ENCODE peak calls at places on chromosome 18, in ten cellular contexts. One of them, this sample, is unnamed.

GRCh38 chr18:11516988-11517630 is 92.3 kb upstream of the SLC35G4 start:
- DNase-seq in uterus: no peak
- DNase-seq in GM20000: no peak
- DNase-seq in cardiac fibroblast: no peak
- DNase-seq in Peyer's patch: no peak
- DNase-seq in bronchial epithelial cell: no peak
- DNase-seq in BE2C: peak
- DNase-seq in SK-N-SH: no peak
- DNase-seq in GM23338: no peak
- DNase-seq in A673: no peak
- DNase-seq in this sample: no peak

GRCh38 chr18:63177822-63178525 is 141.6 kb downstream of the BCL2 start:
- DNase-seq in cardiac fibroblast: no peak
- DNase-seq in BE2C: peak
- DNase-seq in bronchial epithelial cell: no peak
- DNase-seq in uterus: peak
- DNase-seq in A673: peak
- DNase-seq in Peyer's patch: peak
- DNase-seq in GM23338: no peak
- DNase-seq in GM20000: no peak
- DNase-seq in SK-N-SH: no peak
- DNase-seq in this sample: no peak

GRCh38 chr18:43805646-43806194 is 528.4 kb upstream of the SYT4 start:
- DNase-seq in cardiac fibroblast: peak
- DNase-seq in bronchial epithelial cell: no peak
- DNase-seq in A673: peak
- DNase-seq in GM20000: no peak
- DNase-seq in GM23338: no peak
- DNase-seq in BE2C: no peak
- DNase-seq in Peyer's patch: no peak
- DNase-seq in uterus: no peak
- DNase-seq in SK-N-SH: no peak
- DNase-seq in this sample: peak

GRCh38 chr18:10456718-10457499 is 2.5 kb downstream of the APCDD1 start:
- DNase-seq in bronchial epithelial cell: no peak
- DNase-seq in uterus: no peak
- DNase-seq in BE2C: no peak
- DNase-seq in GM23338: no peak
- DNase-seq in Peyer's patch: no peak
- DNase-seq in A673: peak
- DNase-seq in SK-N-SH: no peak
- DNase-seq in cardiac fibroblast: no peak
- DNase-seq in GM20000: no peak
- DNase-seq in this sample: no peak

GRCh38 chr18:74694436-74694835 is 96.8 kb downstream of the ZNF407 start:
- DNase-seq in Peyer's patch: no peak
- DNase-seq in bronchial epithelial cell: no peak
- DNase-seq in uterus: no peak
- DNase-seq in GM23338: no peak
- DNase-seq in BE2C: no peak
- DNase-seq in GM20000: no peak
- DNase-seq in cardiac fibroblast: peak
- DNase-seq in A673: no peak
- DNase-seq in SK-N-SH: no peak
- DNase-seq in this sample: no peak

GRCh38 chr18:79257480-79257879 is 138.2 kb upstream of the NFATC1 start:
- DNase-seq in bronchial epithelial cell: no peak
- DNase-seq in Peyer's patch: no peak
- DNase-seq in SK-N-SH: no peak
- DNase-seq in GM20000: no peak
- DNase-seq in BE2C: no peak
- DNase-seq in GM23338: no peak
- DNase-seq in uterus: no peak
- DNase-seq in cardiac fibroblast: no peak
- DNase-seq in A673: no peak
- DNase-seq in this sample: no peak

GRCh38 chr18:6103758-6104157 is 208.4 kb upstream of the TMEM200C start:
- DNase-seq in Peyer's patch: no peak
- DNase-seq in GM20000: no peak
- DNase-seq in SK-N-SH: no peak
- DNase-seq in cardiac fibroblast: no peak
- DNase-seq in bronchial epithelial cell: no peak
- DNase-seq in GM23338: peak
- DNase-seq in A673: no peak
- DNase-seq in BE2C: no peak
- DNase-seq in uterus: no peak
- DNase-seq in this sample: no peak

GRCh38 chr18:78729099-78729467 is 250.5 kb upstream of the SALL3 start:
- DNase-seq in uterus: peak
- DNase-seq in SK-N-SH: no peak
- DNase-seq in Peyer's patch: no peak
- DNase-seq in A673: no peak
- DNase-seq in bronchial epithelial cell: no peak
- DNase-seq in BE2C: no peak
- DNase-seq in GM20000: no peak
- DNase-seq in GM23338: no peak
- DNase-seq in cardiac fibroblast: no peak
- DNase-seq in this sample: no peak

GRCh38 chr18:79395761-79396404 is at the start of gene NFATC1:
- DNase-seq in BE2C: no peak
- DNase-seq in GM23338: peak
- DNase-seq in SK-N-SH: no peak
- DNase-seq in GM20000: peak
- DNase-seq in Peyer's patch: peak
- DNase-seq in A673: peak
- DNase-seq in cardiac fibroblast: peak
- DNase-seq in uterus: peak
- DNase-seq in bronchial epithelial cell: peak
- DNase-seq in this sample: peak

GRCh38 chr18:32478818-32479217 is 8.1 kb upstream of the GAREM1 start:
- DNase-seq in BE2C: no peak
- DNase-seq in SK-N-SH: no peak
- DNase-seq in uterus: no peak
- DNase-seq in bronchial epithelial cell: no peak
- DNase-seq in GM23338: no peak
- DNase-seq in GM20000: no peak
- DNase-seq in cardiac fibroblast: no peak
- DNase-seq in Peyer's patch: no peak
- DNase-seq in A673: peak
- DNase-seq in this sample: no peak

GRCh38 chr18:46916551-46917107 is 678 bp downstream of the PIAS2 start:
- DNase-seq in GM20000: peak
- DNase-seq in SK-N-SH: peak
- DNase-seq in Peyer's patch: no peak
- DNase-seq in A673: peak
- DNase-seq in uterus: peak
- DNase-seq in GM23338: no peak
- DNase-seq in BE2C: no peak
- DNase-seq in cardiac fibroblast: peak
- DNase-seq in bronchial epithelial cell: peak
- DNase-seq in this sample: peak

GRCh38 chr18:30915336-30915988 is 127.1 kb downstream of the DSC3 start:
- DNase-seq in SK-N-SH: no peak
- DNase-seq in GM23338: no peak
- DNase-seq in uterus: no peak
- DNase-seq in Peyer's patch: no peak
- DNase-seq in cardiac fibroblast: no peak
- DNase-seq in BE2C: no peak
- DNase-seq in GM20000: no peak
- DNase-seq in bronchial epithelial cell: no peak
- DNase-seq in A673: no peak
- DNase-seq in this sample: no peak

GRCh38 chr18:30925795-30926194 is 116.7 kb downstream of the DSC3 start:
- DNase-seq in cardiac fibroblast: no peak
- DNase-seq in Peyer's patch: no peak
- DNase-seq in A673: no peak
- DNase-seq in uterus: no peak
- DNase-seq in BE2C: no peak
- DNase-seq in SK-N-SH: no peak
- DNase-seq in bronchial epithelial cell: no peak
- DNase-seq in GM23338: no peak
- DNase-seq in GM20000: no peak
- DNase-seq in this sample: no peak

GRCh38 chr18:30920757-30921156 is 121.8 kb downstream of the DSC3 start:
- DNase-seq in BE2C: no peak
- DNase-seq in GM20000: no peak
- DNase-seq in A673: no peak
- DNase-seq in SK-N-SH: no peak
- DNase-seq in Peyer's patch: no peak
- DNase-seq in cardiac fibroblast: no peak
- DNase-seq in bronchial epithelial cell: no peak
- DNase-seq in GM23338: no peak
- DNase-seq in uterus: no peak
- DNase-seq in this sample: no peak

GRCh38 chr18:30920356-30920755 is 122.2 kb downstream of the DSC3 start:
- DNase-seq in GM23338: no peak
- DNase-seq in bronchial epithelial cell: no peak
- DNase-seq in Peyer's patch: no peak
- DNase-seq in uterus: no peak
- DNase-seq in cardiac fibroblast: no peak
- DNase-seq in SK-N-SH: no peak
- DNase-seq in A673: no peak
- DNase-seq in BE2C: no peak
- DNase-seq in GM20000: no peak
- DNase-seq in this sample: no peak
- TF ChIP-seq CTCF in GM23338: no peak
- TF ChIP-seq CTCF in bronchial epithelial cell: no peak
- TF ChIP-seq CTCF in Peyer's patch: no peak
- TF ChIP-seq CTCF in uterus: no peak
- TF ChIP-seq CTCF in cardiac fibroblast: no peak
- TF ChIP-seq CTCF in SK-N-SH: no peak
- TF ChIP-seq CTCF in A673: no peak
- TF ChIP-seq CTCF in BE2C: no peak
- TF ChIP-seq CTCF in GM20000: no peak
- TF ChIP-seq CTCF in this sample: no peak

DNA sequence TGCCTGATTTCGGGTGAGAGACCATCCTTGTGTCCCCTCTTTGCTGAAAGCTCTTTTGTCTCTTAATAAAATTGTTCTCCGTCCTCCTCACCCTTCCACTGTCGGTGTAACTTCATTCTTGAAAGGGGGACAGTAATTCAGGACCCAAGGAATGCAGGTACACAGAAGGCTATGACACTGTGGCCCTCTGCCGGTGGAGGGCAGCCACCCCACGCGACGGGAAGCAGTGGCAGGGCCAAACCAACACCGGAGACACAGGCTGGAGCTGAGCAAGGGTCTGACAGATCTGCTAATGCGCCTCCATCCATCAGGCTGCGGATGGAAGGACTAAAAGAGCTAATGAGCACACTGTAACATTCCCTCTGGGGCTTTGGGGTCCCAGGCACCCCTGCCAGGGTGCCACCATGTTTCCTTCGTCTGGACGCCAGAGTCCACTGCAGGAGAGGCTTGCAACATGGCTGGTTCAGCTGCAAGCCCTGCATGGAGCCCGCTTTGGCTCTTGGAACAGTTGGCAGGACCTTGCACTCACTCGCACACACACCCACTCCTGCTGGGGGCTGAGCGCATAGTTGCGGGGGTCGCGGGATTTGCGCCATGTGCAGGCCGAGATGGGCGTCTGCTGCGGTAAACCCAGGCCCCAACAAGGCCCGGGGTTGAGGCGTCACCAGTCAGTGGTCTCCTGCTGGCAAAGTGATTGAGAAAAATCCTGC is 544.1 kb upstream of the CDH7 start:
- DNase-seq in cardiac fibroblast: no peak
- DNase-seq in Peyer's patch: no peak
- DNase-seq in A673: no peak
- DNase-seq in BE2C: no peak
- DNase-seq in GM20000: no peak
- DNase-seq in uterus: no peak
- DNase-seq in bronchial epithelial cell: no peak
- DNase-seq in GM23338: peak
- DNase-seq in SK-N-SH: no peak
- DNase-seq in this sample: no peak
- TF ChIP-seq CTCF in cardiac fibroblast: no peak
- TF ChIP-seq CTCF in Peyer's patch: no peak
- TF ChIP-seq CTCF in A673: no peak
- TF ChIP-seq CTCF in BE2C: no peak
- TF ChIP-seq CTCF in GM20000: no peak
- TF ChIP-seq CTCF in uterus: no peak
- TF ChIP-seq CTCF in bronchial epithelial cell: no peak
- TF ChIP-seq CTCF in GM23338: peak
- TF ChIP-seq CTCF in SK-N-SH: no peak
- TF ChIP-seq CTCF in this sample: no peak

DNA sequence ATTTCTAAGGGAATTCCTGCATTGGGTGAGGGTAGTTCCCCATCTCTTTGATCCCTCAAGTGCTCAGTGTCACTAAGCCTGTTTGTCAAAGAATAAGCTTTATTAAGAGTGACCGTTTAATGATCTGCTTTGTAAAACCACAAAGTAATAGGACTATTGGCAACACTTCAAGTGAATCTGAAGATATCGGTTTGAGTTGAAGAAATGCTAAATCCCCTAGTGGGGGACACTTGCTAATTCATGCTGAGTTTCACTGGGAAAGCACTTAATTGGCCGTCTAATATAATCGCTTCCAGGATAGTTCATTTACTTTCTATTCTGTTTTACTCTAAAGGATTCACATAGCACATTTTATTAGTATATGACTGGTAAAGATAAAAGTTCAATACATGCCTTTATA is 54.4 kb downstream of the DTNA start:
- DNase-seq in GM23338: peak
- DNase-seq in bronchial epithelial cell: no peak
- DNase-seq in SK-N-SH: no peak
- DNase-seq in BE2C: no peak
- DNase-seq in uterus: no peak
- DNase-seq in Peyer's patch: no peak
- DNase-seq in cardiac fibroblast: no peak
- DNase-seq in GM20000: no peak
- DNase-seq in A673: peak
- DNase-seq in this sample: no peak
- TF ChIP-seq CTCF in GM23338: peak
- TF ChIP-seq CTCF in bronchial epithelial cell: no peak
- TF ChIP-seq CTCF in SK-N-SH: peak
- TF ChIP-seq CTCF in BE2C: no peak
- TF ChIP-seq CTCF in uterus: no peak
- TF ChIP-seq CTCF in Peyer's patch: no peak
- TF ChIP-seq CTCF in cardiac fibroblast: no peak
- TF ChIP-seq CTCF in GM20000: no peak
- TF ChIP-seq CTCF in A673: peak
- TF ChIP-seq CTCF in this sample: no peak

GRCh38 chr18:1585881-1586488 is 681.3 kb downstream of the ADCYAP1 start:
- DNase-seq in cardiac fibroblast: peak
- DNase-seq in GM20000: peak
- DNase-seq in A673: peak
- DNase-seq in bronchial epithelial cell: peak
- DNase-seq in GM23338: peak
- DNase-seq in SK-N-SH: peak
- DNase-seq in uterus: no peak
- DNase-seq in BE2C: no peak
- DNase-seq in Peyer's patch: no peak
- DNase-seq in this sample: peak
- TF ChIP-seq CTCF in cardiac fibroblast: peak
- TF ChIP-seq CTCF in GM20000: no peak
- TF ChIP-seq CTCF in A673: peak
- TF ChIP-seq CTCF in bronchial epithelial cell: peak
- TF ChIP-seq CTCF in GM23338: peak
- TF ChIP-seq CTCF in SK-N-SH: peak
- TF ChIP-seq CTCF in uterus: peak
- TF ChIP-seq CTCF in BE2C: peak
- TF ChIP-seq CTCF in Peyer's patch: peak
- TF ChIP-seq CTCF in this sample: peak

GRCh38 chr18:33854086-33854826 is 276.2 kb downstream of the ASXL3 start:
- DNase-seq in bronchial epithelial cell: no peak
- DNase-seq in GM20000: no peak
- DNase-seq in A673: no peak
- DNase-seq in Peyer's patch: no peak
- DNase-seq in BE2C: no peak
- DNase-seq in SK-N-SH: no peak
- DNase-seq in cardiac fibroblast: no peak
- DNase-seq in GM23338: no peak
- DNase-seq in uterus: no peak
- DNase-seq in this sample: no peak
- TF ChIP-seq CTCF in bronchial epithelial cell: no peak
- TF ChIP-seq CTCF in GM20000: no peak
- TF ChIP-seq CTCF in A673: no peak
- TF ChIP-seq CTCF in Peyer's patch: no peak
- TF ChIP-seq CTCF in BE2C: no peak
- TF ChIP-seq CTCF in SK-N-SH: no peak
- TF ChIP-seq CTCF in cardiac fibroblast: no peak
- TF ChIP-seq CTCF in GM23338: no peak
- TF ChIP-seq CTCF in uterus: no peak
- TF ChIP-seq CTCF in this sample: no peak